ENCODE peak calls at places on chromosomes 13 and 19, in four cellular contexts. One of them, this sample, is unnamed.
A peak's percentile ranks its signal among the peaks of the same experiment; 100 is the strongest.

GRCh38 chr19:30402790-30403189 is 30.6 kb downstream of the ZNF536 start:
- DNase-seq in tibial nerve: no peak
- DNase-seq in H1: no peak
- DNase-seq in heart left ventricle: no peak
- DNase-seq in this sample: no peak

GRCh38 chr19:18662972-18663732 is 20.3 kb upstream of the CRTC1 start:
- DNase-seq in H1: no peak
- DNase-seq in heart left ventricle: no peak
- DNase-seq in tibial nerve: no peak
- DNase-seq in this sample: no peak

GRCh38 chr13:113015826-113016525 is 47.0 kb downstream of the MCF2L start:
- DNase-seq in heart left ventricle: no peak
- DNase-seq in tibial nerve: no peak
- DNase-seq in H1: no peak
- DNase-seq in this sample: no peak

GRCh38 chr19:52638601-52639000 is 446 bp upstream of the ZNF83 start:
- DNase-seq in heart left ventricle: peak; percentile 58
- DNase-seq in H1: no peak
- DNase-seq in tibial nerve: no peak
- DNase-seq in this sample: peak; percentile 24

GRCh38 chr13:113329656-113330312 is 32.7 kb downstream of the LAMP1 start:
- DNase-seq in tibial nerve: no peak
- DNase-seq in H1: no peak
- DNase-seq in heart left ventricle: no peak
- DNase-seq in this sample: no peak

GRCh38 chr19:47047272-47047930 is 1.0 kb downstream of the TMEM160 start:
- DNase-seq in tibial nerve: no peak
- DNase-seq in H1: no peak
- DNase-seq in heart left ventricle: no peak
- DNase-seq in this sample: no peak

GRCh38 chr13:78596701-78597550 is 6.4 kb downstream of the POU4F1 start:
- DNase-seq in H1: no peak
- DNase-seq in tibial nerve: no peak
- DNase-seq in heart left ventricle: no peak
- DNase-seq in this sample: no peak

GRCh38 chr19:966481-967088 is 17.6 kb upstream of the WDR18 start:
- DNase-seq in heart left ventricle: no peak
- DNase-seq in H1: no peak
- DNase-seq in tibial nerve: no peak
- DNase-seq in this sample: no peak

GRCh38 chr13:99386911-99387788 is 80.0 kb upstream of the GPR183 start:
- DNase-seq in H1: peak; percentile 31
- DNase-seq in tibial nerve: no peak
- DNase-seq in heart left ventricle: no peak
- DNase-seq in this sample: peak; percentile 76

GRCh38 chr13:78881054-78881453 is 222.1 kb upstream of the OBI1 start:
- DNase-seq in tibial nerve: no peak
- DNase-seq in heart left ventricle: no peak
- DNase-seq in H1: no peak
- DNase-seq in this sample: no peak

DNA sequence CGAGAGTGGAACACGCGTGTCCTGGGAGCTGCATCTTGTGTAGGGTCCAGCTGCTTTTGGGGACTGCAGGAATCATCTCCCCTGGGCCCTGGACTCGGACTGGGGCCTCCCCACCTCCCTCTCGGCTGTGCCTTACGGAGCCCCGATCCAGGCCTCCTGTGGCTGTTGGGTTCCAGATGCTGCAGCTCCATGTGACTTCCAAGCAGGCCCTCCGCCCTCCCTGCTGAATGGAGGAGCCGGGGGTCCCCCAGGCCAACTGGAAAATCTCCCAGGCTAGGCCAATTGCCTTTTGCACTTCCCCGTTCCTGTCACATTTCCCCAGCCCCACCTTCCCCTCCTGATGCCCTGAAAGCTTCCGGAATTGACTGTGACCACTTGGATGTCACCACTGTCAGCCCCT is 6.2 kb upstream of the PGLS start:
- DNase-seq in tibial nerve: no peak
- DNase-seq in H1: no peak
- DNase-seq in heart left ventricle: no peak
- DNase-seq in this sample: peak; percentile 62
- H3K27ac ChIP-seq in tibial nerve: no peak overlapping the region
- H3K27ac ChIP-seq in H1: no peak overlapping the region
- H3K27ac ChIP-seq in heart left ventricle: no peak overlapping the region
- H3K27ac ChIP-seq in this sample: peak overlapping the region; percentile 34

DNA sequence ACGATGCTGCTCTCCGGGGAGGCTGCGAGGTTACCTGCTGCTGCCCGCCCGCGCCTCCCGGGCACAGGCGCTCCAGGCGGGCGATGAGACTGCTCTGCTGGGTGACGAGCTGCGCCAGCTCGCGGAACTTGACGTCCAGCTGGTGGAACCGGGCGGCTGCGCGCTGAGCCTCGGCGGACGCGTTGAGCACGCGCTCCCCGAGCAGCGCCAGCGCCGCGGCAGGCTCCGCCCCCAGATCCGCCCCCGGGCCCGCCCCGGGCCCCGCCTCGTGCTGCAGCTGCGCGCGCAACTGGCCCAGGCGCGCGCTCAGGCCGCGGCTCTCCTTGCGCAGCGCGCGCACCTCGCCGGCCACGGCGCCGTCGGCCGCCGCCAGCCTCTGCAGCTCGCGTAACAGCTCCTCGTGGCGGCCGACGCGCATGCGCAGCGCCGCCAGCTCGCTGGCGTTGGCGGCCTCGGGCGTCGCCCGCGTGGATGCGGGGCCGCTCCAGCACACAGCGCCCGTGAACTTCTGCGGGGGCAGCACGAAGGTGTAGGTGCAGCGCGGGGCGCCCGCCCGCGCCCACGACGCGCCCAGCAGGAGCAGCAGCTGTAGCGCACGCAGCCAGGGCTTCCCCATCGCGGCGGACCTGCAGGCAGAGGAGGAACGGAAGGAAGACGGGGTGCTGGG is 6.4 kb downstream of the ANGPTL6 start:
- DNase-seq in H1: peak; percentile 79
- DNase-seq in tibial nerve: peak; percentile 58
- DNase-seq in heart left ventricle: peak; percentile 90
- DNase-seq in this sample: peak; percentile 90
- TF ChIP-seq POLR2A in H1: no peak
- TF ChIP-seq POLR2A in tibial nerve: peak; percentile 42
- TF ChIP-seq POLR2A in heart left ventricle: no peak
- TF ChIP-seq POLR2A in this sample: no peak

DNA sequence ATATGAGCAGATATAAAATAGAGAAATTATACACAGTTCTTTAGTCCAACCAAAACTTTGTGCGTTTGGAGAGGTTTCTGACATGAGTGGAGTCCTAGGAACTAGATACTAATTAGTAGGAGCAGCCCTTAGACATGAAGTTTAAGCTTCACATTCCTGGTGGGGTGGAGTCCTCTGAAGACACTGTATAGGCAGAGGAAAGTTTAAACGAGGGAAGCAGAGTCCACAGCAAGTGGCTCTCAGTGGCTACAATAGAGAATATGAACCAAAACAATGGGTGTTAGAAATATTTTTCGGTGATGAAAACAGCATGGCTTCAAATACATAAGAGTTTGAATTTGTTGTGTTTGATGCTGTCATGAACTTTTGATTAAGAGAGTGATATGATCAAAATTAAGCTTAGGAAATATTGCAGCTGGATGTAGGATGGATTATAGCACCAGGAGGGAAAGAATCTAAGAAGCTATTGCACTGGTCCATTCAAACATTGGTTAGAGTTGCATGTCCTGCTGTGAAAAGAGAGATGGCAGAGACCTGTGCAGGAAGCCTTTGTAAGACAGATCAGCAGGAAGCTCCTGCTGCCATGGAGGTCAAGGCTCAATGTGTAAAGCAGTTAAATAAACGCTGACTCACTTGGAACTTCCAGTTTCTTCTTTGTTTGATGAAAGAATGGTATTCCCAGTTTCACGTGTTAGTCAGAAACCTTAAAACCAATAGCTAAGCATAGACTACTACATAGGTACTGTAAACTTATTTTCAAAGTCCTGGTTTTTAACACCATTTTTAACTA is 175.2 kb downstream of the TDRD3 start:
- DNase-seq in tibial nerve: no peak
- DNase-seq in H1: no peak
- DNase-seq in heart left ventricle: no peak
- DNase-seq in this sample: no peak
- TF ChIP-seq CTCF in tibial nerve: no peak
- TF ChIP-seq CTCF in H1: no peak
- TF ChIP-seq CTCF in heart left ventricle: no peak
- TF ChIP-seq CTCF in this sample: no peak

GRCh38 chr13:95784161-95784880 is 107.4 kb downstream of the DNAJC3 start:
- DNase-seq in tibial nerve: no peak
- DNase-seq in H1: no peak
- DNase-seq in heart left ventricle: no peak
- DNase-seq in this sample: no peak
- H3K27ac ChIP-seq in tibial nerve: no peak overlapping the region
- H3K27ac ChIP-seq in H1: no peak overlapping the region
- H3K27ac ChIP-seq in heart left ventricle: no peak overlapping the region
- H3K27ac ChIP-seq in this sample: no peak overlapping the region

DNA sequence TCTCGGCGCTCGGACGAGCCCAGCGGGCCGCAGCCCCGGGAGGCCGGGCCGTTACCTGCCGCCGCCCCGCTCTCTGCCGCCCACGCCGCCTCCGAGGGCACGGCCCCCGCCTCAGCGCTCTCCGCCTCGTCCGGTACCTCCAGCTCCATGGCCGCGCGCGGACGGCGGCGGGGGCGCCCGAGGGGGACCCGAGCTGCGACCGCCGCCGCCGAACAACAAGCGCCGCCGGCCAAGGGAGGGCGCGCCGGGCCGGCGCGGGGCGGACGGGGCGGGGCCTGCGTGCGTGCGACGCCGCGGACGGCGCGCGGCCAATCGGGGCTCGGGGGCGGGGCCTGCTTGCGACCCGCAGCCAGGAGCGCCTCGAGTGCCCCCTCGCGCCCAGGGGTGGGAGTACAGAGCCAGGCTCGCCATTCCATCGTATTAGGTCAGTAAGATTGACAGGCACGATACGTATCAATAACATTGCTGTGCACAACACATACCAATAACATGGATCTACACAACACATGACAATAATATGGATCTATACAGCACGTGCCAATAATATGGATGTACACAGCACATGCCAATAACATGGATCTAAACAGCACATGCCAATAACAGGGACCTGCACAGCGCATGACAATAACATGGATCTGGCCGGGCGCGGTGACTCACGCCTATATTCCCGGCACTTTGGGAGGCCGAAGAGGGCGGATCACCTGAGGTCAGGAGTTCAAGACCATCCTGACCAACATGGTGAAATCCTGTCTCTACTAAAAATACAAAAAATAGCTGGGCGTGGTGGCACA is at the start of gene PIP5K1C:
- DNase-seq in heart left ventricle: peak; percentile 88
- DNase-seq in H1: no peak
- DNase-seq in tibial nerve: peak; percentile 83
- DNase-seq in this sample: peak; percentile 94
- TF ChIP-seq POLR2A in heart left ventricle: no peak
- TF ChIP-seq POLR2A in H1: no peak
- TF ChIP-seq POLR2A in tibial nerve: peak; percentile 85
- TF ChIP-seq POLR2A in this sample: no peak

This sample was measured in testis.